ENCODE peak calls at places on chromosome 3, in seven cellular contexts. One of them, this sample, is unnamed.
A peak's percentile ranks its signal among the peaks of the same experiment; 100 is the strongest.

GRCh38 chr3:134449277-134449676 is 36.5 kb downstream of the ANAPC13 start:
- DNase-seq in heart left ventricle: no peak
- DNase-seq in CD4-positive, alpha-beta memory T cell: no peak
- DNase-seq in right lobe of liver: no peak
- DNase-seq in left ventricle myocardium inferior: no peak
- DNase-seq in hepatocyte: no peak
- DNase-seq in Peyer's patch: no peak
- DNase-seq in this sample: peak; percentile 49

GRCh38 chr3:129593595-129594339 is 12.7 kb downstream of the PLXND1 start:
- DNase-seq in heart left ventricle: no peak
- DNase-seq in CD4-positive, alpha-beta memory T cell: peak; percentile 62
- DNase-seq in Peyer's patch: no peak
- DNase-seq in right lobe of liver: peak; percentile 74
- DNase-seq in hepatocyte: no peak
- DNase-seq in left ventricle myocardium inferior: no peak
- DNase-seq in this sample: peak; percentile 50

GRCh38 chr3:4290272-4290893 is 12.8 kb upstream of the SETMAR start:
- DNase-seq in heart left ventricle: no peak
- DNase-seq in hepatocyte: peak; percentile 45
- DNase-seq in CD4-positive, alpha-beta memory T cell: peak; percentile 36
- DNase-seq in left ventricle myocardium inferior: no peak
- DNase-seq in right lobe of liver: no peak
- DNase-seq in Peyer's patch: no peak
- DNase-seq in this sample: peak; percentile 49

GRCh38 chr3:145942052-145942451 is 218.9 kb downstream of the PLOD2 start:
- DNase-seq in Peyer's patch: no peak
- DNase-seq in right lobe of liver: no peak
- DNase-seq in left ventricle myocardium inferior: no peak
- DNase-seq in CD4-positive, alpha-beta memory T cell: no peak
- DNase-seq in hepatocyte: no peak
- DNase-seq in heart left ventricle: no peak
- DNase-seq in this sample: no peak

GRCh38 chr3:82259994-82260393 is 498.5 kb upstream of the GBE1 start:
- DNase-seq in right lobe of liver: no peak
- DNase-seq in hepatocyte: no peak
- DNase-seq in CD4-positive, alpha-beta memory T cell: no peak
- DNase-seq in Peyer's patch: no peak
- DNase-seq in heart left ventricle: no peak
- DNase-seq in left ventricle myocardium inferior: no peak
- DNase-seq in this sample: no peak

GRCh38 chr3:16118396-16118795 is 56.1 kb upstream of the GALNT15 start:
- DNase-seq in hepatocyte: no peak
- DNase-seq in CD4-positive, alpha-beta memory T cell: no peak
- DNase-seq in left ventricle myocardium inferior: no peak
- DNase-seq in heart left ventricle: no peak
- DNase-seq in Peyer's patch: no peak
- DNase-seq in right lobe of liver: no peak
- DNase-seq in this sample: no peak

GRCh38 chr3:171415070-171415469 is 45.1 kb downstream of the TNIK start:
- DNase-seq in heart left ventricle: no peak
- DNase-seq in left ventricle myocardium inferior: no peak
- DNase-seq in hepatocyte: no peak
- DNase-seq in CD4-positive, alpha-beta memory T cell: no peak
- DNase-seq in right lobe of liver: no peak
- DNase-seq in Peyer's patch: no peak
- DNase-seq in this sample: no peak

GRCh38 chr3:175336406-175337133 is 477.4 kb downstream of the NAALADL2 start:
- DNase-seq in right lobe of liver: no peak
- DNase-seq in Peyer's patch: no peak
- DNase-seq in left ventricle myocardium inferior: no peak
- DNase-seq in CD4-positive, alpha-beta memory T cell: no peak
- DNase-seq in heart left ventricle: no peak
- DNase-seq in hepatocyte: no peak
- DNase-seq in this sample: peak; percentile 73

GRCh38 chr3:3800076-3800448 is 831 bp downstream of the LRRN1 start:
- DNase-seq in Peyer's patch: peak; percentile 50
- DNase-seq in right lobe of liver: peak; percentile 36
- DNase-seq in hepatocyte: peak; percentile 65
- DNase-seq in heart left ventricle: peak; percentile 20
- DNase-seq in left ventricle myocardium inferior: no peak
- DNase-seq in CD4-positive, alpha-beta memory T cell: no peak
- DNase-seq in this sample: peak; percentile 3

GRCh38 chr3:178669046-178669445 is 132.8 kb downstream of the KCNMB2 start:
- DNase-seq in CD4-positive, alpha-beta memory T cell: no peak
- DNase-seq in Peyer's patch: no peak
- DNase-seq in left ventricle myocardium inferior: no peak
- DNase-seq in right lobe of liver: no peak
- DNase-seq in heart left ventricle: no peak
- DNase-seq in hepatocyte: no peak
- DNase-seq in this sample: no peak

GRCh38 chr3:123400169-123400568 is 48.7 kb downstream of the ADCY5 start:
- DNase-seq in heart left ventricle: no peak
- DNase-seq in CD4-positive, alpha-beta memory T cell: no peak
- DNase-seq in hepatocyte: no peak
- DNase-seq in left ventricle myocardium inferior: no peak
- DNase-seq in Peyer's patch: no peak
- DNase-seq in right lobe of liver: no peak
- DNase-seq in this sample: no peak

GRCh38 chr3:152909180-152909883 is 74.4 kb downstream of the P2RY1 start:
- DNase-seq in CD4-positive, alpha-beta memory T cell: no peak
- DNase-seq in right lobe of liver: no peak
- DNase-seq in heart left ventricle: peak; percentile 53
- DNase-seq in Peyer's patch: no peak
- DNase-seq in hepatocyte: peak; percentile 12
- DNase-seq in left ventricle myocardium inferior: no peak
- DNase-seq in this sample: no peak

GRCh38 chr3:87867001-87867400 is 191.8 kb downstream of the CGGBP1 start:
- DNase-seq in hepatocyte: no peak
- DNase-seq in heart left ventricle: no peak
- DNase-seq in left ventricle myocardium inferior: no peak
- DNase-seq in right lobe of liver: no peak
- DNase-seq in Peyer's patch: no peak
- DNase-seq in CD4-positive, alpha-beta memory T cell: no peak
- DNase-seq in this sample: no peak

GRCh38 chr3:195182470-195182795 is 88.5 kb downstream of the XXYLT1 start:
- DNase-seq in hepatocyte: no peak
- DNase-seq in CD4-positive, alpha-beta memory T cell: no peak
- DNase-seq in left ventricle myocardium inferior: no peak
- DNase-seq in Peyer's patch: no peak
- DNase-seq in heart left ventricle: no peak
- DNase-seq in right lobe of liver: no peak
- DNase-seq in this sample: no peak

GRCh38 chr3:2071531-2071930 is 27.1 kb upstream of the CNTN4 start:
- DNase-seq in Peyer's patch: no peak
- DNase-seq in hepatocyte: no peak
- DNase-seq in left ventricle myocardium inferior: no peak
- DNase-seq in right lobe of liver: no peak
- DNase-seq in heart left ventricle: no peak
- DNase-seq in CD4-positive, alpha-beta memory T cell: no peak
- DNase-seq in this sample: no peak

GRCh38 chr3:194286747-194287146 is 64.4 kb downstream of the CPN2 start:
- DNase-seq in Peyer's patch: no peak
- DNase-seq in left ventricle myocardium inferior: no peak
- DNase-seq in CD4-positive, alpha-beta memory T cell: no peak
- DNase-seq in right lobe of liver: no peak
- DNase-seq in heart left ventricle: no peak
- DNase-seq in hepatocyte: no peak
- DNase-seq in this sample: no peak

GRCh38 chr3:184777566-184778356 is 34.2 kb upstream of the VPS8 start:
- DNase-seq in CD4-positive, alpha-beta memory T cell: peak; percentile 76
- DNase-seq in right lobe of liver: peak; percentile 77
- DNase-seq in left ventricle myocardium inferior: peak; percentile 83
- DNase-seq in hepatocyte: peak; percentile 93
- DNase-seq in Peyer's patch: peak; percentile 76
- DNase-seq in heart left ventricle: peak; percentile 88
- DNase-seq in this sample: peak; percentile 88

GRCh38 chr3:188090626-188091309 is 63.2 kb upstream of the LPP start:
- DNase-seq in Peyer's patch: no peak
- DNase-seq in heart left ventricle: no peak
- DNase-seq in left ventricle myocardium inferior: no peak
- DNase-seq in CD4-positive, alpha-beta memory T cell: no peak
- DNase-seq in right lobe of liver: no peak
- DNase-seq in hepatocyte: no peak
- DNase-seq in this sample: no peak
- H3K27ac ChIP-seq in Peyer's patch: no peak overlapping the region
- H3K27ac ChIP-seq in heart left ventricle: no peak overlapping the region
- H3K27ac ChIP-seq in left ventricle myocardium inferior: no peak overlapping the region
- H3K27ac ChIP-seq in CD4-positive, alpha-beta memory T cell: no peak overlapping the region
- H3K27ac ChIP-seq in right lobe of liver: no peak overlapping the region
- H3K27ac ChIP-seq in hepatocyte: no peak overlapping the region
- H3K27ac ChIP-seq in this sample: no peak overlapping the region

DNA sequence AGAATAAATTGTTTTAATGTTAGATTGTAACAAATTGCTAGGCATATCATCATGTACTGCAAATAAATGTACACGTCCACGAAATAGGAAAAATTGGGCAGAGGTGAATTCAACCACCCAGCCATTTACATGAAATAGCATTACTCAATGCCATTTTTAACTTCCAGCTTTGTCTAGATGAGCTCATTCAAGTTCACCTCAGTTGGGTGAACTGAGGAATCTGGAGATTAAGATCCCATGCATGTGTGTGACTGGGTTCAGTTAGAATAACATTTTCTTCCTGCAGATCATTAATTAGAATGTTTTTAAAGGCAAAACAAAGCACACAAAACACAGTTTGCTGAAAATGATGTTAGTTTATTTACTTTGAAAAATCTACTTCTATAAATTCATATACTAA is 767.8 kb upstream of the GOLIM4 start:
- DNase-seq in hepatocyte: no peak
- DNase-seq in heart left ventricle: no peak
- DNase-seq in Peyer's patch: no peak
- DNase-seq in right lobe of liver: no peak
- DNase-seq in CD4-positive, alpha-beta memory T cell: no peak
- DNase-seq in left ventricle myocardium inferior: no peak
- DNase-seq in this sample: no peak
- H3K27me3 ChIP-seq in hepatocyte: no peaks in the 10 kb centered on the region
- H3K27me3 ChIP-seq in heart left ventricle: no peaks in the 10 kb centered on the region
- H3K27me3 ChIP-seq in Peyer's patch: no peaks in the 10 kb centered on the region
- H3K27me3 ChIP-seq in right lobe of liver: no peaks in the 10 kb centered on the region
- H3K27me3 ChIP-seq in CD4-positive, alpha-beta memory T cell: no peaks in the 10 kb centered on the region
- H3K27me3 ChIP-seq in left ventricle myocardium inferior: no peaks in the 10 kb centered on the region
- H3K27me3 ChIP-seq in this sample: no peaks in the 10 kb centered on the region

GRCh38 chr3:31653464-31653863 is 120.7 kb downstream of the STT3B start:
- DNase-seq in right lobe of liver: no peak
- DNase-seq in hepatocyte: no peak
- DNase-seq in heart left ventricle: no peak
- DNase-seq in Peyer's patch: no peak
- DNase-seq in left ventricle myocardium inferior: no peak
- DNase-seq in CD4-positive, alpha-beta memory T cell: no peak
- DNase-seq in this sample: no peak

GRCh38 chr3:31659246-31659645 is 126.5 kb downstream of the STT3B start:
- DNase-seq in right lobe of liver: no peak
- DNase-seq in hepatocyte: no peak
- DNase-seq in left ventricle myocardium inferior: no peak
- DNase-seq in Peyer's patch: no peak
- DNase-seq in CD4-positive, alpha-beta memory T cell: no peak
- DNase-seq in heart left ventricle: no peak
- DNase-seq in this sample: no peak

GRCh38 chr3:31652296-31652695 is 119.6 kb downstream of the STT3B start:
- DNase-seq in CD4-positive, alpha-beta memory T cell: no peak
- DNase-seq in Peyer's patch: no peak
- DNase-seq in hepatocyte: no peak
- DNase-seq in right lobe of liver: no peak
- DNase-seq in left ventricle myocardium inferior: no peak
- DNase-seq in heart left ventricle: no peak
- DNase-seq in this sample: no peak

DNA sequence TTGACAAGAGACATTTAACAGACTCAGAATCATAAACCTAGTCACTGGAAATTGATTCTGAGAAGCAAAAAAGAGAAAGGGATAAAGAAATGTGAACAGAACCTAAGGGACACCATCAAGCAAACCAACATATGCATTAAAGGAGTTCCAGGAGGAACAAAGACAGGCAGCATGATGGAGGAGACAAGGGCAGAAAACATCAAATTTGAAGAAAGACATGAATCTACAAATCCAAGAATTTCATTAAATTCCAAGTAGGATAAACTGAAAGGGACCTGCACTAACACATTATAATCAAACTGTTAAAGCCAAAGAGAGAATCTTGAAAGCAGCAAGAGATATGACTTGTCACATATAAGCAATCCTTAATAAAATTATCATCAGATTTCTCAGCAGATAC is 122.3 kb downstream of the STT3B start:
- DNase-seq in Peyer's patch: no peak
- DNase-seq in CD4-positive, alpha-beta memory T cell: no peak
- DNase-seq in right lobe of liver: no peak
- DNase-seq in left ventricle myocardium inferior: no peak
- DNase-seq in hepatocyte: no peak
- DNase-seq in heart left ventricle: no peak
- DNase-seq in this sample: no peak
- H3K9me3 ChIP-seq in Peyer's patch: peaks cover 44% of the 10 kb centered on the region
- H3K9me3 ChIP-seq in CD4-positive, alpha-beta memory T cell: no peaks in the 10 kb centered on the region
- H3K9me3 ChIP-seq in right lobe of liver: no peaks in the 10 kb centered on the region
- H3K9me3 ChIP-seq in left ventricle myocardium inferior: peaks cover 67% of the 10 kb centered on the region
- H3K9me3 ChIP-seq in hepatocyte: peaks cover 40% of the 10 kb centered on the region
- H3K9me3 ChIP-seq in heart left ventricle: no peaks in the 10 kb centered on the region
- H3K9me3 ChIP-seq in this sample: no peaks in the 10 kb centered on the region

DNA sequence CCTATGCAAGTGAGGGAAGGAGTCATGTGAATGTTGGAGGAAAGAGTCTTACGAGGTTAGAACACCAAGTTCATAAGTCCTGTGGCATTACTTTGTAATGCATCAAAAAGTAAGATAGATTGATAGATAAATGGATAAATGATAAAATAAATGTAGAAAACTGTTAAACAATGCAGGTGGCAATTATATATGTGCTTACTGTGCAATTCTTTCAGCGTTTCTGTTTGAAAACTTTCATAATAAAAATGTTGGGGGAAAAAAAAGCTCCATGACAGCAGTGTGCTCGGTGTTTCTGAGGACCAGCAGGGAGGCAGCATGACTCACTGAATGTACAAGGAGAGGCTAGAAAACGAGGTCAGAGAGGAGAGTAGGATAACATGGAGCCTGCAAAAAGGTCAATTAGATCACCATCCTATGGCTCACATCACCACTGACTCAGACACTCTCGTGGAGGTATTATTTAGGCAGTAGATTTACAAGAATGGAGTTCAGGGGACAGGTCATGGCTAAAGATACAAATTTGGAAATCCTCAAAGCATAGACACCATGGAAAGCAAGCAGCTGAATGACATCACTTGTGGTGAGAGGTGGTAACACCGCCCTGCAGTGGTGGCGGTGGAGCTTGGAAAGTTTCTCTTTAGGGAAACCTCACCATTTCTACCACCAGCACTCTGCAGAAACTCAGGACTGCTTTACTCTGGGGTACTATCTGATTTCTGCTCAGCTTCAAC is 219.8 kb downstream of the CTNNB1 start:
- DNase-seq in Peyer's patch: no peak
- DNase-seq in CD4-positive, alpha-beta memory T cell: peak; percentile 1
- DNase-seq in heart left ventricle: no peak
- DNase-seq in left ventricle myocardium inferior: no peak
- DNase-seq in right lobe of liver: no peak
- DNase-seq in hepatocyte: no peak
- DNase-seq in this sample: no peak
- H3K27ac ChIP-seq in Peyer's patch: no peak overlapping the region
- H3K27ac ChIP-seq in CD4-positive, alpha-beta memory T cell: no peak overlapping the region
- H3K27ac ChIP-seq in heart left ventricle: no peak overlapping the region
- H3K27ac ChIP-seq in left ventricle myocardium inferior: no peak overlapping the region
- H3K27ac ChIP-seq in right lobe of liver: no peak overlapping the region
- H3K27ac ChIP-seq in hepatocyte: no peak overlapping the region
- H3K27ac ChIP-seq in this sample: no peak overlapping the region

This sample was measured in small intestine.